ENCODE peak calls at places on chromosome 3, in eight cellular contexts. One of them, this sample, is unnamed.

GRCh38 chr3:128351476-128352085 is 115.1 kb downstream of the DNAJB8 start:
- DNase-seq in mesothelial cell of epicardium: no peak
- DNase-seq in sigmoid colon: peak; percentile 46
- DNase-seq in T-helper 1 cell: no peak
- DNase-seq in immature natural killer cell: no peak
- DNase-seq in HEK293T: no peak
- DNase-seq in anterior cingulate cortex: no peak
- DNase-seq in stimulated activated naive CD8-positive, alpha-beta T cell treated with anti-CD3 and anti-CD28 coated beads, Interleukin-15, amount 100 ng/mL, for 72 hours: no peak
- DNase-seq in this sample: no peak

GRCh38 chr3:51955893-51956770 is 951 bp downstream of the GPR62 start:
- DNase-seq in stimulated activated naive CD8-positive, alpha-beta T cell treated with anti-CD3 and anti-CD28 coated beads, Interleukin-15, amount 100 ng/mL, for 72 hours: peak; percentile 56
- DNase-seq in anterior cingulate cortex: peak; percentile 42
- DNase-seq in sigmoid colon: no peak
- DNase-seq in mesothelial cell of epicardium: no peak
- DNase-seq in HEK293T: no peak
- DNase-seq in immature natural killer cell: no peak
- DNase-seq in T-helper 1 cell: no peak
- DNase-seq in this sample: no peak

GRCh38 chr3:184949570-184949969 is 137.6 kb downstream of the VPS8 start:
- DNase-seq in mesothelial cell of epicardium: no peak
- DNase-seq in T-helper 1 cell: no peak
- DNase-seq in HEK293T: no peak
- DNase-seq in anterior cingulate cortex: no peak
- DNase-seq in sigmoid colon: no peak
- DNase-seq in stimulated activated naive CD8-positive, alpha-beta T cell treated with anti-CD3 and anti-CD28 coated beads, Interleukin-15, amount 100 ng/mL, for 72 hours: no peak
- DNase-seq in immature natural killer cell: no peak
- DNase-seq in this sample: no peak

GRCh38 chr3:37162501-37163245 is 11.7 kb downstream of the LRRFIP2 start:
- DNase-seq in sigmoid colon: no peak
- DNase-seq in stimulated activated naive CD8-positive, alpha-beta T cell treated with anti-CD3 and anti-CD28 coated beads, Interleukin-15, amount 100 ng/mL, for 72 hours: no peak
- DNase-seq in HEK293T: no peak
- DNase-seq in mesothelial cell of epicardium: no peak
- DNase-seq in anterior cingulate cortex: no peak
- DNase-seq in T-helper 1 cell: no peak
- DNase-seq in immature natural killer cell: no peak
- DNase-seq in this sample: no peak

GRCh38 chr3:128133273-128133883 is 9.8 kb upstream of the RUVBL1 start:
- DNase-seq in T-helper 1 cell: no peak
- DNase-seq in sigmoid colon: no peak
- DNase-seq in mesothelial cell of epicardium: no peak
- DNase-seq in stimulated activated naive CD8-positive, alpha-beta T cell treated with anti-CD3 and anti-CD28 coated beads, Interleukin-15, amount 100 ng/mL, for 72 hours: peak; percentile 34
- DNase-seq in immature natural killer cell: peak; percentile 37
- DNase-seq in anterior cingulate cortex: no peak
- DNase-seq in HEK293T: no peak
- DNase-seq in this sample: peak; percentile 29

GRCh38 chr3:108959017-108959416 is 5.3 kb upstream of the GUCA1C start:
- DNase-seq in immature natural killer cell: no peak
- DNase-seq in HEK293T: no peak
- DNase-seq in anterior cingulate cortex: no peak
- DNase-seq in stimulated activated naive CD8-positive, alpha-beta T cell treated with anti-CD3 and anti-CD28 coated beads, Interleukin-15, amount 100 ng/mL, for 72 hours: no peak
- DNase-seq in sigmoid colon: no peak
- DNase-seq in mesothelial cell of epicardium: no peak
- DNase-seq in T-helper 1 cell: no peak
- DNase-seq in this sample: no peak

GRCh38 chr3:170429050-170429449 is 10.4 kb downstream of the CLDN11 start:
- DNase-seq in immature natural killer cell: no peak
- DNase-seq in mesothelial cell of epicardium: no peak
- DNase-seq in T-helper 1 cell: no peak
- DNase-seq in anterior cingulate cortex: no peak
- DNase-seq in stimulated activated naive CD8-positive, alpha-beta T cell treated with anti-CD3 and anti-CD28 coated beads, Interleukin-15, amount 100 ng/mL, for 72 hours: no peak
- DNase-seq in HEK293T: no peak
- DNase-seq in sigmoid colon: no peak
- DNase-seq in this sample: no peak

GRCh38 chr3:132654190-132654589 is 5.4 kb downstream of the ACAD11 start:
- DNase-seq in T-helper 1 cell: no peak
- DNase-seq in stimulated activated naive CD8-positive, alpha-beta T cell treated with anti-CD3 and anti-CD28 coated beads, Interleukin-15, amount 100 ng/mL, for 72 hours: no peak
- DNase-seq in immature natural killer cell: no peak
- DNase-seq in anterior cingulate cortex: no peak
- DNase-seq in HEK293T: no peak
- DNase-seq in sigmoid colon: no peak
- DNase-seq in mesothelial cell of epicardium: no peak
- DNase-seq in this sample: no peak

GRCh38 chr3:24480497-24480896 is 14.2 kb downstream of the THRB start:
- DNase-seq in stimulated activated naive CD8-positive, alpha-beta T cell treated with anti-CD3 and anti-CD28 coated beads, Interleukin-15, amount 100 ng/mL, for 72 hours: no peak
- DNase-seq in mesothelial cell of epicardium: no peak
- DNase-seq in T-helper 1 cell: no peak
- DNase-seq in immature natural killer cell: no peak
- DNase-seq in HEK293T: no peak
- DNase-seq in anterior cingulate cortex: no peak
- DNase-seq in sigmoid colon: no peak
- DNase-seq in this sample: no peak

GRCh38 chr3:16216373-16216935 is 42.0 kb downstream of the GALNT15 start:
- DNase-seq in anterior cingulate cortex: no peak
- DNase-seq in stimulated activated naive CD8-positive, alpha-beta T cell treated with anti-CD3 and anti-CD28 coated beads, Interleukin-15, amount 100 ng/mL, for 72 hours: no peak
- DNase-seq in immature natural killer cell: no peak
- DNase-seq in T-helper 1 cell: no peak
- DNase-seq in HEK293T: no peak
- DNase-seq in sigmoid colon: no peak
- DNase-seq in mesothelial cell of epicardium: no peak
- DNase-seq in this sample: no peak

GRCh38 chr3:72683068-72683467 is 165.2 kb downstream of the SHQ1 start:
- DNase-seq in T-helper 1 cell: no peak
- DNase-seq in HEK293T: no peak
- DNase-seq in mesothelial cell of epicardium: no peak
- DNase-seq in sigmoid colon: no peak
- DNase-seq in stimulated activated naive CD8-positive, alpha-beta T cell treated with anti-CD3 and anti-CD28 coated beads, Interleukin-15, amount 100 ng/mL, for 72 hours: no peak
- DNase-seq in immature natural killer cell: no peak
- DNase-seq in anterior cingulate cortex: no peak
- DNase-seq in this sample: no peak

This sample was measured in neuronal stem cell.